ENCODE peak calls at places on chromosomes 3 and 15, in ten cellular contexts. B, C, P, K, L, U, Y, V, D and X are unnamed samples.

GRCh38 chr15:62616746-62617145 is 425.8 kb upstream of the TPM1 start:
- DNase-seq in K (no peak), U (no peak), D (no peak), Y (no peak), L (no peak), V (no peak), B (no peak), P (no peak), C (no peak), X (no peak)

GRCh38 chr3:120563356-120564022 is 32.6 kb upstream of the NDUFB4 start:
- DNase-seq in C (no peak), V (no peak), K (no peak), P (no peak), U (no peak), B (no peak), D (no peak), Y (no peak), L (no peak), X (no peak)

GRCh38 chr15:29939404-29939803 is 117.1 kb upstream of the TJP1 start:
- DNase-seq in C (no peak), L (no peak), K (no peak), V (no peak), U (peak), P (no peak), B (no peak), Y (peak), D (no peak), X (no peak)

GRCh38 chr3:8888296-8888915 is 74.9 kb downstream of the RAD18 start:
- DNase-seq in P (no peak), B (no peak), Y (peak), V (no peak), K (no peak), L (no peak), C (no peak), D (no peak), U (no peak), X (no peak)

GRCh38 chr15:77475898-77476297 is 55.2 kb downstream of the HMG20A start:
- DNase-seq in P (no peak), L (no peak), V (no peak), U (no peak), Y (no peak), C (no peak), D (no peak), K (no peak), B (no peak), X (no peak)

GRCh38 chr3:53166781-53167291 is 5.8 kb downstream of the PRKCD start:
- DNase-seq in K (peak), L (peak), B (no peak), V (peak), Y (peak), C (no peak), D (no peak), P (no peak), U (peak), X (no peak)

GRCh38 chr3:105843895-105844500 is 24.8 kb downstream of the CBLB start:
- DNase-seq in Y (no peak), C (no peak), U (no peak), B (no peak), L (no peak), K (no peak), V (no peak), P (no peak), D (no peak), X (no peak)

GRCh38 chr3:21551019-21551418 is 200.0 kb downstream of the ZNF385D start:
- DNase-seq in L (no peak), D (no peak), K (no peak), Y (peak), B (no peak), V (no peak), U (peak), C (no peak), P (no peak), X (no peak)

GRCh38 chr3:185757176-185757575 is 67.7 kb downstream of the IGF2BP2 start:
- DNase-seq in V (no peak), Y (no peak), K (no peak), U (no peak), C (no peak), P (no peak), L (no peak), B (no peak), D (no peak), X (no peak)

GRCh38 chr15:88467935-88468528 is 524 bp downstream of the MRPS11 start:
- DNase-seq in L (no peak), Y (no peak), B (no peak), C (no peak), D (no peak), V (no peak), P (no peak), U (no peak), K (peak), X (peak)

GRCh38 chr3:191324936-191325335 is 4.3 kb upstream of the CCDC50 start:
- DNase-seq in L (no peak), D (no peak), P (no peak), B (no peak), Y (no peak), U (no peak), K (no peak), C (no peak), V (no peak), X (no peak)

GRCh38 chr3:116057403-116058006 is 387.8 kb downstream of the LSAMP start:
- DNase-seq in C (no peak), V (no peak), P (no peak), L (no peak), D (no peak), U (no peak), B (no peak), K (no peak), Y (no peak), X (no peak)

GRCh38 chr3:57646723-57647122 is 46.2 kb downstream of the DENND6A start:
- DNase-seq in V (no peak), P (no peak), Y (peak), B (no peak), U (no peak), L (no peak), C (no peak), K (no peak), D (no peak), X (no peak)

GRCh38 chr3:152126260-152126659 is 142.5 kb upstream of the MBNL1 start:
- DNase-seq in V (no peak), L (no peak), P (no peak), B (no peak), K (peak), U (no peak), C (no peak), Y (peak), D (no peak), X (no peak)

GRCh38 chr3:54557538-54558419 is 370.1 kb downstream of the LRTM1 start:
- DNase-seq in Y (no peak), U (no peak), B (no peak), K (no peak), V (no peak), P (no peak), D (no peak), L (no peak), C (no peak), X (no peak)

GRCh38 chr3:15443826-15444524 is 16.6 kb downstream of the EAF1 start:
- DNase-seq in L (no peak), U (no peak), C (no peak), Y (no peak), V (no peak), B (no peak), K (no peak), D (no peak), P (no peak), X (no peak)

GRCh38 chr15:77239892-77240608 is 169.1 kb upstream of the TSPAN3 start:
- DNase-seq in Y (peak), C (no peak), D (no peak), U (no peak), K (no peak), P (no peak), B (no peak), L (no peak), V (no peak), X (no peak)

GRCh38 chr3:171712168-171712938 is 97.9 kb downstream of the PLD1 start:
- DNase-seq in V (no peak), K (no peak), C (no peak), D (no peak), P (no peak), U (no peak), Y (peak), L (no peak), B (no peak), X (no peak)

GRCh38 chr3:113468536-113468935 is 27.2 kb upstream of the CFAP44 start:
- DNase-seq in K (no peak), C (no peak), L (no peak), Y (peak), P (no peak), D (no peak), U (no peak), B (no peak), V (no peak), X (no peak)

GRCh38 chr15:80527961-80528360 is 123.8 kb downstream of the ARNT2 start:
- DNase-seq in U (no peak), P (no peak), B (no peak), Y (no peak), C (no peak), V (no peak), L (no peak), D (no peak), K (no peak), X (no peak)

GRCh38 chr3:4996223-4996765 is 17.1 kb downstream of the BHLHE40 start:
- DNase-seq in V (no peak), D (no peak), L (no peak), P (no peak), C (no peak), Y (no peak), B (no peak), U (no peak), K (no peak), X (no peak)

GRCh38 chr3:152097770-152098169 is 171.0 kb upstream of the MBNL1 start:
- DNase-seq in L (no peak), D (no peak), B (no peak), V (no peak), U (no peak), Y (no peak), K (no peak), C (no peak), P (no peak), X (no peak)

GRCh38 chr3:131053021-131053420 is 26.3 kb downstream of the NEK11 start:
- DNase-seq in D (no peak), B (peak), C (no peak), Y (no peak), K (peak), U (no peak), P (no peak), V (no peak), L (no peak), X (no peak)

GRCh38 chr3:59850352-59850870 is 800.6 kb upstream of the CFAP20DC start:
- DNase-seq in P (no peak), L (no peak), K (no peak), C (no peak), B (no peak), V (no peak), Y (no peak), U (no peak), D (no peak), X (no peak)

GRCh38 chr3:117278424-117279190 is 569.0 kb downstream of the TUSC7 start:
- DNase-seq in U (no peak), C (no peak), V (no peak), Y (no peak), L (no peak), B (no peak), P (no peak), D (peak), K (no peak), X (no peak)

GRCh38 chr3:59368887-59369286 is 319.1 kb upstream of the CFAP20DC start:
- DNase-seq in C (no peak), P (no peak), B (no peak), U (no peak), L (no peak), D (no peak), V (no peak), Y (no peak), K (no peak), X (no peak)

GRCh38 chr15:33737687-33738606 is 230.3 kb upstream of the CHRM5 start:
- DNase-seq in B (no peak), D (peak), L (no peak), V (no peak), U (peak), K (peak), P (no peak), C (no peak), Y (no peak), X (peak)